ENCODE peak calls at places on chromosomes 6 and 20, in four cellular contexts. P, M, O and V are unnamed samples.

GRCh38 chr6:42449917-42450313 is 1.8 kb downstream of the TRERF1 start:
- DNase-seq in O (no peak), M (no peak), P (no peak), V (no peak)

GRCh38 chr20:49446808-49447207 is 35.7 kb downstream of the KCNB1 start:
- DNase-seq in P (peak; percentile 86), O (no peak), M (peak; percentile 96), V (peak; percentile 90)

GRCh38 chr20:33305591-33306057 is 22.6 kb downstream of the BPIFB1 start:
- DNase-seq in O (no peak), M (no peak), P (no peak), V (no peak)

GRCh38 chr6:39517763-39518162 is 195.3 kb upstream of the KCNK16 start:
- DNase-seq in O (no peak), P (no peak), M (no peak), V (no peak)

GRCh38 chr6:130935978-130936377 is 108.8 kb downstream of the SMLR1 start:
- DNase-seq in P (no peak), O (no peak), M (no peak), V (no peak)

GRCh38 chr20:54491443-54491842 is 16.1 kb downstream of the DOK5 start:
- DNase-seq in O (no peak), M (no peak), P (no peak), V (no peak)

GRCh38 chr20:33693741-33694645 is 7.8 kb upstream of the E2F1 start:
- DNase-seq in O (no peak), P (peak; percentile 72), M (peak; percentile 92), V (peak; percentile 73)

GRCh38 chr6:39350723-39351505 is 28.4 kb upstream of the KCNK16 start:
- DNase-seq in O (no peak), P (no peak), M (no peak), V (no peak)

GRCh38 chr20:62203378-62204030 is 16.6 kb downstream of the HRH3 start:
- DNase-seq in O (peak; percentile 69), M (peak; percentile 43), P (peak; percentile 20), V (peak; percentile 22)

GRCh38 chr20:36779656-36780025 is 6.1 kb upstream of the DSN1 start:
- DNase-seq in P (no peak), M (no peak), O (no peak), V (no peak)

GRCh38 chr20:44288252-44288651 is 22.8 kb downstream of the FITM2 start:
- DNase-seq in P (no peak), M (no peak), O (no peak), V (no peak)

GRCh38 chr6:119312875-119313338 is 36.7 kb downstream of the MAN1A1 start:
- DNase-seq in P (no peak), O (no peak), M (no peak), V (no peak)

GRCh38 chr6:87407896-87408720 is at the start of gene CFAP206:
- DNase-seq in O (peak; percentile 80), P (peak; percentile 89), M (peak; percentile 94), V (peak; percentile 90)

GRCh38 chr20:53157443-53158408 is 185.6 kb downstream of the TSHZ2 start:
- DNase-seq in M (peak; percentile 71), O (no peak), P (peak; percentile 52), V (peak; percentile 46)

GRCh38 chr6:36033935-36034334 is 6.3 kb downstream of the MAPK14 start:
- DNase-seq in O (no peak), P (no peak), M (no peak), V (no peak)

GRCh38 chr6:18976091-18976490 is 588.9 kb downstream of the RNF144B start:
- DNase-seq in M (no peak), P (no peak), O (no peak), V (no peak)

GRCh38 chr20:62605996-62606395 is 36.3 kb upstream of the SLCO4A1 start:
- DNase-seq in P (peak; percentile 23), O (no peak), M (peak; percentile 50), V (peak; percentile 37)